ENCODE peak calls at places on chromosome 21, in six cellular contexts. U is choroid plexus epithelial cell; H is dorsolateral prefrontal cortex; D is activated naive CD4-positive, alpha-beta T cell treated with anti-CD3 and anti-CD28 coated beads, Interleukin-2, amount 10 ng/mL, durations not matched to agents 7 days and 5 days; J is brain microvascular endothelial cell; F is mucosa of descending colon. C is an unnamed sample.

GRCh38 chr21:25421327-25422028 is 185.8 kb downstream of the MRPL39 start:
- DNase-seq in U (peak), D (peak), J (peak), H (no peak), F (no peak), C (no peak)

GRCh38 chr21:36887983-36888382 is 78.5 kb downstream of the HLCS start:
- DNase-seq in H (no peak), U (no peak), D (no peak), J (no peak), F (no peak), C (no peak)

GRCh38 chr21:15379776-15380175 is 315.0 kb upstream of the NRIP1 start:
- DNase-seq in U (peak), F (no peak), J (no peak), D (no peak), H (no peak), C (no peak)

GRCh38 chr21:45972716-45973474 is 8.7 kb upstream of the COL6A1 start:
- DNase-seq in H (peak), F (peak), J (peak), D (no peak), U (peak), C (no peak)

GRCh38 chr21:24163539-24163938 is 1443.7 kb downstream of the MRPL39 start:
- DNase-seq in H (no peak), J (no peak), U (no peak), D (no peak), F (no peak), C (no peak)

GRCh38 chr21:21559285-21560045 is 561.3 kb downstream of the NCAM2 start:
- DNase-seq in F (no peak), H (no peak), J (no peak), U (no peak), D (no peak), C (no peak)

GRCh38 chr21:43893536-43894205 is 28.6 kb downstream of the AGPAT3 start:
- DNase-seq in H (no peak), J (no peak), U (no peak), D (no peak), F (no peak), C (no peak)

GRCh38 chr21:41761211-41762181 is 5.4 kb downstream of the RIPK4 start:
- DNase-seq in U (no peak), D (no peak), F (no peak), J (no peak), H (no peak), C (no peak)

GRCh38 chr21:14273736-14274538 is 58.0 kb downstream of the RBM11 start:
- DNase-seq in J (no peak), H (peak), F (peak), D (no peak), U (peak), C (no peak)

GRCh38 chr21:32666258-32666657 is 54.1 kb upstream of the CFAP298 start:
- DNase-seq in D (no peak), H (no peak), U (peak), J (no peak), F (no peak), C (no peak)

GRCh38 chr21:33432496-33432895 is 29.3 kb downstream of the IFNGR2 start:
- DNase-seq in F (no peak), H (no peak), D (no peak), U (no peak), J (no peak), C (no peak)

GRCh38 chr21:45033791-45034555 is 40.4 kb upstream of the ADARB1 start:
- DNase-seq in J (peak), D (no peak), U (peak), H (no peak), F (no peak), C (no peak)

GRCh38 chr21:38380391-38381137 is 117.7 kb downstream of the ERG start:
- DNase-seq in H (no peak), F (no peak), D (no peak), J (peak), U (peak), C (peak)

GRCh38 chr21:35438643-35439404 is 389.7 kb upstream of the RUNX1 start:
- DNase-seq in F (no peak), J (no peak), H (no peak), U (peak), D (peak), C (no peak)

GRCh38 chr21:37546299-37546908 is 179.8 kb downstream of the DYRK1A start:
- DNase-seq in F (no peak), U (no peak), D (no peak), J (no peak), H (no peak), C (no peak)

GRCh38 chr21:36504067-36505058 is 24.4 kb upstream of the CLDN14 start:
- DNase-seq in U (peak), F (no peak), H (no peak), J (peak), D (peak), C (peak)

GRCh38 chr21:39373634-39374033 is 24.7 kb upstream of the HMGN1 start:
- DNase-seq in J (peak), D (no peak), F (no peak), U (peak), H (no peak), C (peak)

GRCh38 chr21:16082038-16082816 is 352.4 kb downstream of the USP25 start:
- DNase-seq in F (no peak), H (no peak), U (peak), J (no peak), D (no peak), C (no peak)

GRCh38 chr21:38311765-38312164 is 55.0 kb downstream of the KCNJ15 start:
- DNase-seq in F (no peak), U (peak), D (no peak), J (no peak), H (no peak), C (no peak)

GRCh38 chr21:33686386-33686785 is 44.1 kb downstream of the ITSN1 start:
- DNase-seq in H (no peak), U (no peak), D (no peak), F (no peak), J (no peak), C (no peak)

GRCh38 chr21:36075171-36075570 is 5.3 kb downstream of the CBR1 start:
- DNase-seq in D (no peak), H (no peak), U (no peak), F (no peak), J (no peak), C (no peak)

GRCh38 chr21:31173881-31174555 is 135.7 kb upstream of the KRTAP19-8 start:
- DNase-seq in H (peak), D (peak), F (no peak), U (no peak), J (no peak), C (no peak)

GRCh38 chr21:38766987-38767722 is 38.6 kb upstream of the ETS2 start:
- DNase-seq in H (no peak), U (no peak), F (peak), D (peak), J (no peak), C (peak)

GRCh38 chr21:36103434-36103833 is 31.4 kb upstream of the CBR3 start:
- DNase-seq in D (no peak), U (no peak), F (no peak), J (no peak), H (no peak), C (no peak)

GRCh38 chr21:29194847-29195246 is 64.4 kb downstream of the MAP3K7CL start:
- DNase-seq in F (no peak), D (no peak), H (no peak), J (peak), U (peak), C (no peak)

GRCh38 chr21:42760977-42761751 is 107.7 kb downstream of the PDE9A start:
- DNase-seq in F (peak), D (no peak), U (no peak), H (no peak), J (no peak), C (no peak)

GRCh38 chr21:37665230-37666024 is 250.8 kb downstream of the KCNJ6 start:
- DNase-seq in U (no peak), H (no peak), J (no peak), F (no peak), D (no peak), C (no peak)

GRCh38 chr21:45367402-45368351 is 37.3 kb upstream of the COL18A1 start:
- DNase-seq in J (no peak), H (no peak), U (no peak), F (no peak), D (no peak), C (no peak)

GRCh38 chr21:42357307-42357706 is 6.5 kb upstream of the TFF2 start:
- DNase-seq in U (no peak), D (no peak), F (no peak), J (no peak), H (no peak), C (no peak)

GRCh38 chr21:37128069-37128468 is 55.0 kb downstream of the TTC3 start:
- DNase-seq in D (no peak), U (no peak), H (no peak), J (no peak), F (no peak), C (no peak)

GRCh38 chr21:32403201-32403701 is 9.3 kb upstream of the EVA1C start:
- DNase-seq in J (peak), H (no peak), U (peak), F (no peak), D (peak), C (peak)

GRCh38 chr21:35467536-35467935 is 418.4 kb upstream of the RUNX1 start:
- DNase-seq in U (peak), D (no peak), H (no peak), J (no peak), F (no peak), C (no peak)

GRCh38 chr21:33800753-33801423 is 114.7 kb downstream of the ATP5PO start:
- DNase-seq in F (no peak), J (no peak), D (no peak), H (no peak), U (no peak), C (no peak)

GRCh38 chr21:35578350-35578782 is 482.0 kb downstream of the SETD4 start:
- DNase-seq in F (no peak), H (no peak), J (peak), D (no peak), U (peak), C (peak)

GRCh38 chr21:15826147-15826780 is 96.5 kb downstream of the USP25 start:
- DNase-seq in F (no peak), D (peak), J (no peak), H (no peak), U (peak), C (peak)

GRCh38 chr21:28439852-28440251 is 552.8 kb downstream of the LTN1 start:
- DNase-seq in H (no peak), U (no peak), J (no peak), D (no peak), F (no peak), C (no peak)

GRCh38 chr21:43597052-43597451 is 62.2 kb downstream of the HSF2BP start:
- DNase-seq in F (no peak), U (peak), D (no peak), J (peak), H (no peak), C (peak)

GRCh38 chr21:35342440-35342839 is 293.3 kb upstream of the RUNX1 start:
- DNase-seq in F (no peak), D (no peak), H (no peak), U (no peak), J (no peak), C (no peak)

C was measured in RWPE1.